ENCODE peak calls at places on chromosomes 16 and 17, in four cellular contexts. N is A549, U is K562, X is HepG2. B is an unnamed sample. For H3K9me3, the result is how much of the 10 kb centered on the place peaks cover.

GRCh38 chr17:27555364-27555763 is 75.6 kb upstream of the LGALS9 start:
- ATAC-seq in N (no peak), U (no peak), X (no peak), B (no peak)

GRCh38 chr17:77434136-77435114 is 293.7 kb downstream of the SEC14L1 start:
- ATAC-seq in N (no peak), U (no peak), X (no peak), B (no peak)

GRCh38 chr16:28110479-28110878 is 47.0 kb upstream of the GSG1L start:
- ATAC-seq in N (no peak), U (peak), X (no peak), B (no peak)

GRCh38 chr17:45221081-45221996 is at the start of gene FMNL1:
- ATAC-seq in N (no peak), U (peak), X (no peak), B (peak)

GRCh38 chr16:50165473-50165872 is 12.4 kb downstream of the TENT4B start:
- ATAC-seq in N (no peak), U (peak), X (peak), B (no peak)

GRCh38 chr17:37425268-37425667 is 18.6 kb downstream of the TADA2A start:
- ATAC-seq in N (no peak), U (no peak), X (no peak), B (no peak)

GRCh38 chr16:20937736-20938135 is 37.2 kb downstream of the LYRM1 start:
- ATAC-seq in N (no peak), U (no peak), X (no peak), B (no peak)

GRCh38 chr16:84795338-84796053 is 24.3 kb upstream of the CRISPLD2 start:
- ATAC-seq in N (no peak), U (peak), X (no peak), B (peak)

GRCh38 chr17:44209786-44210341 is 9.6 kb downstream of the UBTF start:
- ATAC-seq in N (no peak), U (no peak), X (no peak), B (no peak)

GRCh38 chr17:19331553-19332245 is 30.8 kb downstream of the B9D1 start:
- ATAC-seq in N (no peak), U (peak), X (no peak), B (no peak)

GRCh38 chr17:11608396-11608795 is 10.1 kb downstream of the DNAH9 start:
- ATAC-seq in N (peak), U (peak), X (peak), B (peak)

GRCh38 chr17:40561294-40561870 is 3.9 kb downstream of the CCR7 start:
- ATAC-seq in N (no peak), U (no peak), X (no peak), B (no peak)

GRCh38 chr16:85471469-85472431 is 141.4 kb upstream of the GSE1 start:
- ATAC-seq in N (no peak), U (peak), X (peak), B (no peak)

GRCh38 chr17:10583834-10584233 is 34.4 kb upstream of the MYH2 start:
- ATAC-seq in N (no peak), U (no peak), X (no peak), B (no peak)

GRCh38 chr16:23506606-23506994 is 3.7 kb downstream of the GGA2 start:
- ATAC-seq in N (no peak), U (no peak), X (no peak), B (no peak)

GRCh38 chr17:55454906-55455474 is 33.4 kb upstream of the MMD start:
- ATAC-seq in N (peak), U (no peak), X (peak), B (peak)

GRCh38 chr16:11211977-11212818 is 43.8 kb downstream of the SOCS1 start:
- ATAC-seq in N (peak), U (no peak), X (no peak), B (no peak)

GRCh38 chr17:36117505-36118382 is 14.1 kb downstream of the CCL4 start:
- ATAC-seq in N (no peak), U (no peak), X (no peak), B (no peak)

GRCh38 chr16:88783391-88784073 is 1.5 kb downstream of the PIEZO1 start:
- ATAC-seq in N (no peak), U (peak), X (peak), B (peak)

GRCh38 chr17:3448059-3448630 is 14.5 kb upstream of the OR1E2 start:
- ATAC-seq in N (peak), U (no peak), X (no peak), B (no peak)

GRCh38 chr17:79785900-79786810 is 8.2 kb downstream of the CBX2 start:
- ATAC-seq in N (no peak), U (no peak), X (no peak), B (no peak)

GRCh38 chr17:77420804-77421634 is 280.2 kb downstream of the SEC14L1 start:
- ATAC-seq in N (no peak), U (peak), X (no peak), B (no peak)

GRCh38 chr16:85185281-85185680 is 73.0 kb upstream of the CIBAR2 start:
- ATAC-seq in N (no peak), U (no peak), X (no peak), B (no peak)

GRCh38 chr17:77036136-77036840 is 104.5 kb upstream of the SEC14L1 start:
- ATAC-seq in N (no peak), U (no peak), X (peak), B (no peak)

GRCh38 chr16:3375680-3376079 is 20.0 kb downstream of the OR2C1 start:
- ATAC-seq in N (no peak), U (no peak), X (no peak), B (no peak)

GRCh38 chr16:3383045-3383448 is 17.8 kb downstream of the ZSCAN32 start:
- ATAC-seq in N (no peak), U (no peak), X (no peak), B (no peak)

DNA sequence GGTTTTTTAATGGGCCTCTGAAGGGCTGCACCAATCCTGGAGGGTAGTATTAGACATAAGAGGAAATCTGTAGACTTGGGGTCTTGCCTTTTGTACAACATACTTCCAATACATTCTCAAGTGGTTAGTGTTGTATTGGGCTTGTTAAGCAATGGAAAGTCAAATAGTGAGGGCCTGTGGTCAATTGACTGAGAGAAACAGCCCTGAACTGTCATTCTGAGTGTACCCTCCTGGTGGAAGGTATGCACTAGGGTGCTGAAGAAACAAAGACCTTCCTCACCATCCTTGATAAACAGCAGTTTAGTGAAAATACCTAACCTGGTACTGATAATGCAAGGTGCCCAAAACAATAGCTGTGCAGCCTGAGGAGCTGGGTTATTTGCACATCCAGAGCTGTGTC is 22.2 kb downstream of the OR2C1 start:
- ATAC-seq in N (no peak), U (no peak), X (peak), B (no peak)
- H3K9me3 ChIP-seq in N (half or more), U (under half), X (under half), B (under half)

DNA sequence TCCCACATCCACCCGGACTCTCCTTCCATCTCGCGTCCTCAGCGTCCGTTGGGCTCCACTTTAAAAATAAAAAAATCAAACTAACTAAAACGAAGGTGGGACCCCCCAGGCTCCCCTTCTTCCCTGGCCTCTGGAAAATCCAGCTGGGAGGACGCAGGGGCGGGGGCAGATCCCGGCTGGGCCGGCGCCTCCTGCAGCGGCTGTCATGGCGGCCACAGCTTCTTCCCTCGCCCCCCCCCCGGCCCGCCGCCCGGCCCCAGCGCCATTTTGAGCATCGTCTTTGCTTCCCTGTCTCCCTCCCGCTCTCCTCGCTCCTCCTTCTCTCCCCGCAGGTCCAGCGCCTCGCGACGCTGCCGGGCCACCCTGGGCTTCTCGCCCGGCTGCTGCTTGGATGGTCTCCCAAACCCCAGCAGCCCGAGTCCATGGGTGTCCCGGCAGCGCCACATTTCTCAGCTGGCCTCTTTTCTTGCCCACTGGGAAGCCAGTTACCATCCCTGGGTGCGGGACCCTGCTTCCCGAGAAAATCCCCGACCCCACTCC is 3.3 kb downstream of the HOXB2 start:
- ATAC-seq in N (no peak), U (peak), X (no peak), B (peak)
- TF ChIP-seq POLR2A in N (no peak), U (peak), X (no peak), B (peak)

GRCh38 chr17:14270508-14270907 is 30.4 kb upstream of the HS3ST3B1 start:
- ATAC-seq in N (no peak), U (no peak), X (peak), B (no peak)
- TF ChIP-seq EP300 in N (no peak), U (no peak), X (no peak), B (no peak)

GRCh38 chr17:21816592-21817567 is 124.6 kb downstream of the KCNJ18 start:
- ATAC-seq in N (no peak), U (no peak), X (no peak), B (no peak)
- H3K9me3 ChIP-seq in N (under half), U (under half), X (under half), B (under half)

GRCh38 chr17:74431568-74432483 is at the start of gene GPRC5C:
- ATAC-seq in N (peak), U (peak), X (peak), B (peak)

GRCh38 chr17:74435775-74436359 is 4.0 kb downstream of the GPRC5C start:
- ATAC-seq in N (no peak), U (no peak), X (no peak), B (no peak)

GRCh38 chr17:74432484-74433391 is 850 bp downstream of the GPRC5C start:
- ATAC-seq in N (no peak), U (no peak), X (no peak), B (no peak)

GRCh38 chr17:74430706-74431567 is 951 bp upstream of the GPRC5C start:
- ATAC-seq in N (peak), U (peak), X (peak), B (peak)

GRCh38 chr17:74433421-74434121 is 1.7 kb downstream of the GPRC5C start:
- ATAC-seq in N (no peak), U (no peak), X (peak), B (no peak)
- TF ChIP-seq POLR2A in N (no peak), U (no peak), X (peak), B (no peak)

GRCh38 chr16:12545792-12546342 is 257.8 kb downstream of the CPPED1 start:
- ATAC-seq in N (no peak), U (no peak), X (no peak), B (no peak)

GRCh38 chr16:12545292-12545610 is 258.4 kb downstream of the CPPED1 start:
- ATAC-seq in N (no peak), U (no peak), X (peak), B (no peak)

GRCh38 chr16:12548270-12548983 is 255.3 kb downstream of the CPPED1 start:
- ATAC-seq in N (no peak), U (no peak), X (no peak), B (no peak)

GRCh38 chr16:12547608-12547922 is 256.1 kb downstream of the CPPED1 start:
- ATAC-seq in N (no peak), U (no peak), X (no peak), B (no peak)

GRCh38 chr16:12546918-12547607 is 256.6 kb downstream of the CPPED1 start:
- ATAC-seq in N (no peak), U (no peak), X (no peak), B (no peak)
- TF ChIP-seq EP300 in N (no peak), U (no peak), X (no peak), B (no peak)

GRCh38 chr17:68353121-68353521 is 61.8 kb downstream of the ARSG start:
- ATAC-seq in N (no peak), U (no peak), X (no peak), B (no peak)

GRCh38 chr17:68357886-68358285 is 66.6 kb downstream of the ARSG start:
- ATAC-seq in N (no peak), U (no peak), X (no peak), B (no peak)

GRCh38 chr17:68356949-68357455 is 65.7 kb downstream of the ARSG start:
- ATAC-seq in N (no peak), U (no peak), X (no peak), B (no peak)

GRCh38 chr17:68356520-68356919 is 65.2 kb downstream of the ARSG start:
- ATAC-seq in N (no peak), U (no peak), X (no peak), B (no peak)

GRCh38 chr17:68355093-68355492 is 63.8 kb downstream of the ARSG start:
- ATAC-seq in N (peak), U (no peak), X (no peak), B (no peak)
- H3K9me3 ChIP-seq in N (under half), U (under half), X (under half), B (under half)

GRCh38 chr16:30805370-30806169 is 18.6 kb upstream of the ZNF629 start:
- ATAC-seq in N (peak), U (peak), X (peak), B (peak)
- TF ChIP-seq POLR2A in N (peak), U (peak), X (peak), B (peak)

B was measured in gastroesophageal sphincter.